ENCODE peak calls at places on chromosomes 13 and 19, in eight cellular contexts. F is neuronal stem cell, L is fibroblast of lung, V is K562, D is HCT116, G is PC-3, E is neural progenitor cell, K is hepatocyte. S is an unnamed sample. For H3K36me3, the result is how much of the 10 kb centered on the place peaks cover.

GRCh38 chr19:1360818-1361461 is 22.8 kb upstream of the NDUFS7 start:
- DNase-seq in F (no peak), L (peak), V (no peak), D (no peak), G (no peak), E (peak), K (peak), S (no peak)

GRCh38 chr13:65787087-65787486 is 1443.0 kb downstream of the PCDH9 start:
- DNase-seq in F (no peak), L (peak), V (no peak), D (no peak), G (no peak), E (no peak), K (no peak), S (no peak)

GRCh38 chr13:111262715-111263114 is 57.7 kb upstream of the TEX29 start:
- DNase-seq in F (no peak), L (no peak), V (no peak), D (no peak), G (no peak), E (no peak), K (no peak), S (no peak)

GRCh38 chr19:6529937-6530384 is 865 bp upstream of the TNFSF9 start:
- DNase-seq in F (no peak), L (no peak), V (no peak), D (no peak), G (no peak), E (no peak), K (no peak), S (no peak)

GRCh38 chr13:45781553-45782326 is 69.8 kb downstream of the SIAH3 start:
- DNase-seq in F (no peak), L (peak), V (no peak), D (no peak), G (peak), E (no peak), K (no peak), S (no peak)

GRCh38 chr19:1503089-1503924 is 9.5 kb downstream of the ADAMTSL5 start:
- DNase-seq in F (no peak), L (no peak), V (peak), D (no peak), G (peak), E (peak), K (peak), S (peak)

GRCh38 chr19:10815969-10816635 is 19.9 kb downstream of the TMED1 start:
- DNase-seq in F (no peak), L (no peak), V (no peak), D (no peak), G (no peak), E (no peak), K (peak), S (peak)

GRCh38 chr13:102697929-102698648 is 3.2 kb upstream of the METTL21C start:
- DNase-seq in F (no peak), L (no peak), V (no peak), D (no peak), G (no peak), E (no peak), K (no peak), S (no peak)

GRCh38 chr13:45393941-45394570 is 24.1 kb downstream of the SLC25A30 start:
- DNase-seq in F (peak), L (peak), V (peak), D (peak), G (peak), E (peak), K (peak), S (peak)

GRCh38 chr19:13398780-13399726 is 107.2 kb downstream of the CACNA1A start:
- DNase-seq in F (no peak), L (peak), V (peak), D (peak), G (peak), E (no peak), K (no peak), S (no peak)

GRCh38 chr19:32652893-32653625 is 21.9 kb downstream of the ANKRD27 start:
- DNase-seq in F (no peak), L (peak), V (no peak), D (no peak), G (no peak), E (no peak), K (peak), S (no peak)

GRCh38 chr19:6048348-6048747 is 62.0 kb downstream of the RFX2 start:
- DNase-seq in F (no peak), L (no peak), V (no peak), D (no peak), G (no peak), E (no peak), K (no peak), S (no peak)

GRCh38 chr13:20767309-20767943 is 6.3 kb downstream of the EEF1AKMT1 start:
- DNase-seq in F (no peak), L (no peak), V (no peak), D (no peak), G (no peak), E (no peak), K (no peak), S (no peak)

GRCh38 chr19:14450168-14450874 is 17.2 kb downstream of the PKN1 start:
- DNase-seq in F (no peak), L (no peak), V (peak), D (peak), G (peak), E (peak), K (peak), S (peak)

GRCh38 chr13:66048888-66049287 is 1181.2 kb downstream of the PCDH9 start:
- DNase-seq in F (no peak), L (no peak), V (no peak), D (no peak), G (no peak), E (no peak), K (no peak), S (no peak)

GRCh38 chr13:92843549-92843948 is 383.1 kb upstream of the GPC6 start:
- DNase-seq in F (no peak), L (peak), V (no peak), D (no peak), G (peak), E (no peak), K (peak), S (no peak)

GRCh38 chr19:14502334-14503092 is 6.6 kb upstream of the GIPC1 start:
- DNase-seq in F (no peak), L (no peak), V (no peak), D (no peak), G (peak), E (no peak), K (no peak), S (no peak)

GRCh38 chr13:104385409-104385808 is 1319.2 kb upstream of the SLC10A2 start:
- DNase-seq in F (no peak), L (peak), V (no peak), D (no peak), G (peak), E (no peak), K (no peak), S (no peak)

GRCh38 chr13:91236182-91236581 is 111.3 kb upstream of the MIR17HG start:
- DNase-seq in F (no peak), L (no peak), V (no peak), D (no peak), G (no peak), E (no peak), K (no peak), S (no peak)

GRCh38 chr13:23842406-23842805 is 46.8 kb downstream of the MIPEP start:
- DNase-seq in F (no peak), L (no peak), V (no peak), D (no peak), G (no peak), E (peak), K (no peak), S (no peak)

GRCh38 chr19:32615569-32615968 is 34.6 kb downstream of the PDCD5 start:
- DNase-seq in F (no peak), L (no peak), V (no peak), D (no peak), G (no peak), E (no peak), K (no peak), S (no peak)

GRCh38 chr13:100273576-100273975 is 184.7 kb downstream of the PCCA start:
- DNase-seq in F (no peak), L (no peak), V (no peak), D (no peak), G (no peak), E (no peak), K (no peak), S (peak)

GRCh38 chr13:73691891-73692290 is 442.3 kb downstream of the KLF12 start:
- DNase-seq in F (no peak), L (no peak), V (no peak), D (no peak), G (no peak), E (no peak), K (no peak), S (no peak)

GRCh38 chr19:16856091-16856490 is 26.9 kb downstream of the SIN3B start:
- DNase-seq in F (no peak), L (no peak), V (peak), D (no peak), G (no peak), E (no peak), K (no peak), S (no peak)
- H3K36me3 ChIP-seq in F (half or more), L (under half), V (under half), D (under half), G (under half), E (under half), K (under half), S (under half)

GRCh38 chr13:28406728-28407266 is 88.1 kb downstream of the FLT1 start:
- DNase-seq in F (no peak), L (no peak), V (no peak), D (no peak), G (no peak), E (no peak), K (no peak), S (no peak)

GRCh38 chr13:28396053-28396452 is 98.9 kb downstream of the FLT1 start:
- DNase-seq in F (no peak), L (no peak), V (no peak), D (no peak), G (no peak), E (no peak), K (no peak), S (no peak)

GRCh38 chr13:28402057-28402381 is 92.9 kb downstream of the FLT1 start:
- DNase-seq in F (no peak), L (no peak), V (no peak), D (no peak), G (no peak), E (no peak), K (no peak), S (no peak)

GRCh38 chr13:28401303-28402056 is 93.4 kb downstream of the FLT1 start:
- DNase-seq in F (no peak), L (peak), V (no peak), D (no peak), G (peak), E (no peak), K (no peak), S (no peak)
- H3K4me2 ChIP-seq in F (no peak), L (peak), V (no peak), D (no peak), G (peak), E (no peak), K (no peak), S (no peak)

GRCh38 chr19:50315773-50316448 is 13.3 kb downstream of the KCNC3 start:
- DNase-seq in F (no peak), L (no peak), V (peak), D (no peak), G (no peak), E (peak), K (no peak), S (peak)

GRCh38 chr19:50314724-50315700 is 14.2 kb downstream of the KCNC3 start:
- DNase-seq in F (no peak), L (no peak), V (no peak), D (no peak), G (no peak), E (peak), K (no peak), S (peak)

GRCh38 chr19:50311723-50312635 is 17.2 kb downstream of the KCNC3 start:
- DNase-seq in F (no peak), L (no peak), V (peak), D (no peak), G (peak), E (peak), K (peak), S (peak)

GRCh38 chr19:50312967-50313811 is 16.0 kb downstream of the KCNC3 start:
- DNase-seq in F (no peak), L (no peak), V (no peak), D (no peak), G (no peak), E (no peak), K (no peak), S (peak)

GRCh38 chr19:50313812-50314536 is 15.2 kb downstream of the KCNC3 start:
- DNase-seq in F (no peak), L (no peak), V (no peak), D (no peak), G (peak), E (peak), K (peak), S (peak)
- H3K4me3 ChIP-seq in F (no peak), L (no peak), V (no peak), D (no peak), G (peak), E (peak), K (no peak), S (peak)

DNA sequence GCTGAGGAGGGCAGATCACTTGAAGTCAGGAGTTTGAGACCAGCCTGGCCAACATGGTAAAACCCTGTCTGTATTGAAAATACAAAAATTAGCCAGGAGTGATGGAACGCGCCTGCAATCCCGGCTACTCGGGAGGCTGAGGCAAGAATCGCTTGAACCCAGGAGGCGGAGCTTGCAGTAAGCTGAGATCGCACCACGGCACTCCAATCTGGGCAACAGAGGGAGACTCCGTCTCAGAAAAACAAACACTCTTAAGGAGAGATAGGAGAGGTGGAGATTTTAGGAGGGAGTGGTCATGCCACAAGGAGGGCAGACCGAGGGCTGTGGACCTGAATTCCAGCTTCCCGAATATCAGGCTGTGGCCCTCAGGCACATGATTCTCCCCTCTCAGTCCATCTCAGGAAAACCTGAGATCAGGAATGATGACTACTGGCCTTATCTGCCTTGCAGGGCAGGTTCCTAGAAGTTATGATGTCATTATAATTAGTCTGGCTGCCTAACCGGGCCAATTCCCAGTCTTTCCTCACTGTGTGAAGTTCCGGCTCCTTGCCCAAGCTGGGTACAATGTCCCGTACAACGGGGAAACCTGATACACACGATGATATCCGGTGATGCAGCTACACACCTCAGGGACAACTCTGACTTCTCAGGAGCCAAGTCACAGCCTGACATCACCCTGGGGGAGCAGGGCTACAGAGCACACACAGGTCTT is 2.5 kb downstream of the SLC35E1 start:
- DNase-seq in F (no peak), L (no peak), V (no peak), D (no peak), G (peak), E (no peak), K (no peak), S (no peak)
- H3K36me3 ChIP-seq in F (half or more), L (under half), V (half or more), D (under half), G (under half), E (under half), K (under half), S (under half)

GRCh38 chr13:113327766-113328391 is 30.8 kb downstream of the LAMP1 start:
- DNase-seq in F (no peak), L (no peak), V (no peak), D (no peak), G (no peak), E (no peak), K (no peak), S (no peak)
- H3K4me2 ChIP-seq in F (no peak), L (no peak), V (no peak), D (no peak), G (no peak), E (no peak), K (no peak), S (no peak)

DNA sequence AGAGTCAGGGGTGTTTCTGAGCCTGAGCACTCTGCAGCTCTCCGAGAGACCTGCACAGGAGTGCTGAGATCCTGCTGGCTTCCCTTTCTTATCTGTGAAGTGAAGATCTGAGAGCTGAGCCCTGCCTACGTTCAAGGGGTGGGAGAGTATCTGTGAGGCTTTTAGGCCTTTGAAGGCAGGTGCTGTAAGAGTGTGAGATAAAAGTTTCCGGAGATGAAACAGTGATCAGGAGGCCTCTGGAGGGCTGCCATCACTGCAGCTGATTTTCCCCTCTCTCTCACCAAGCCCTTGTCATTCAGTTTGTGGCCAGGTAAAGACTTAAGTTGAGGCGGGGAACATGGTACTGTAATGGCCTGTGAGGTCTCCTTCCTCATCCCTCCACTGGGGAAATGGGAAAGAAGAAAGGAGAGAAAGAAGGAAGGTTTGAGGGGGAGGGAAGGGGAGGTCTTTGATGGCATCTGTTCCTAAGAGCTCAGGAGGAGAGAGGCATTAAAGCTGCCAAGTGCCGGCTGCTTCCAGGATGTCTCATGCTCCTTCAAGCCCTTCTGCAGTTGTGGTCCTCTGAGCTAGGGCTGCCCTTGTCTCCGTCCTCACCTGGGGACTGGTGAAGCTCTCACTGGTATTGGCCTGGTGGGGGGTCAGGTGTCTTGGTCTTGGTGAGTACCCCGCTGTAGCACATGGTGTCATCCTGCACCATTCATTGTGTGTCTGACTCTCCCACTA is 83.3 kb downstream of the AKAP11 start:
- DNase-seq in F (no peak), L (peak), V (no peak), D (no peak), G (no peak), E (peak), K (no peak), S (no peak)
- H3K4me3 ChIP-seq in F (no peak), L (no peak), V (no peak), D (no peak), G (no peak), E (no peak), K (no peak), S (no peak)

DNA sequence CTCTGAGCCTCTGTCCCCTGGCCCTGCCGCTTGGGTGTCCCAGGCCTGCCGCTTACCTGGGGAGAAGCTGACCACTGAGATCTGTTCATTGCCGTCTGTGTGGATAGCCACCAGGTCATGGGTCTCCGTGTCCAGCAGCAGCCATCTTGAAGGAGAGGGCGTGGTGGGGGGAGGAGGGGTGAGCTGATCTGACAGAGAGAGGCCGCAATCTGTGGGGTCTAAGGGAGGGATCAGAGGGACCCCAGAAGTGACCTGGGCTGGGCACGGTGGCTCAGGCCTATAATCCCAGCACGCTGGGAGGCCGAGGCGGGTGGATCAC is 14.7 kb upstream of the GPR4 start:
- DNase-seq in F (no peak), L (no peak), V (no peak), D (no peak), G (no peak), E (no peak), K (no peak), S (peak)
- H3K36me3 ChIP-seq in F (under half), L (under half), V (half or more), D (under half), G (under half), E (under half), K (under half), S (under half)